ENCODE peak calls at places on chromosome 9, in six cellular contexts. N is nephron progenitor cell, M is mammary epithelial cell, T is breast epithelium, W is astrocyte of the spinal cord, A is foreskin fibroblast. I is an unnamed sample.

GRCh38 chr9:132004323-132004722 is 75.3 kb downstream of the MED27 start:
- DNase-seq in N (no peak), M (no peak), T (no peak), W (no peak), A (no peak), I (no peak)

GRCh38 chr9:72554221-72554641 is 32.8 kb downstream of the TMC1 start:
- DNase-seq in N (no peak), M (no peak), T (no peak), W (peak), A (peak), I (no peak)

GRCh38 chr9:76116913-76117312 is 226.4 kb downstream of the PCSK5 start:
- DNase-seq in N (no peak), M (peak), T (no peak), W (no peak), A (no peak), I (peak)

GRCh38 chr9:110641350-110641749 is 27.2 kb upstream of the MUSK start:
- DNase-seq in N (no peak), M (no peak), T (no peak), W (no peak), A (peak), I (peak)

GRCh38 chr9:4235951-4236804 is 63.7 kb downstream of the GLIS3 start:
- DNase-seq in N (no peak), M (peak), T (no peak), W (peak), A (no peak), I (peak)

GRCh38 chr9:33184947-33185346 is 17.8 kb upstream of the B4GALT1 start:
- DNase-seq in N (no peak), M (no peak), T (no peak), W (no peak), A (no peak), I (peak)

GRCh38 chr9:76151267-76151666 is 243.0 kb downstream of the RFK start:
- DNase-seq in N (no peak), M (no peak), T (no peak), W (no peak), A (no peak), I (no peak)

GRCh38 chr9:121711281-121711680 is 59.8 kb downstream of the DAB2IP start:
- DNase-seq in N (no peak), M (no peak), T (no peak), W (no peak), A (no peak), I (no peak)

GRCh38 chr9:128588581-128589233 is 36.3 kb downstream of the SPTAN1 start:
- DNase-seq in N (no peak), M (no peak), T (no peak), W (no peak), A (no peak), I (no peak)

GRCh38 chr9:107060026-107060425 is 197.1 kb downstream of the ZNF462 start:
- DNase-seq in N (no peak), M (no peak), T (no peak), W (no peak), A (no peak), I (no peak)

GRCh38 chr9:116008278-116008677 is 145.3 kb upstream of the PAPPA start:
- DNase-seq in N (no peak), M (peak), T (no peak), W (peak), A (peak), I (peak)

GRCh38 chr9:2818486-2819121 is 25.3 kb downstream of the PUM3 start:
- DNase-seq in N (no peak), M (no peak), T (no peak), W (no peak), A (no peak), I (no peak)

GRCh38 chr9:133455936-133456335 is 3.8 kb upstream of the CACFD1 start:
- DNase-seq in N (no peak), M (no peak), T (no peak), W (no peak), A (no peak), I (no peak)

GRCh38 chr9:14350766-14351165 is 36.8 kb upstream of the NFIB start:
- DNase-seq in N (no peak), M (peak), T (no peak), W (no peak), A (no peak), I (no peak)

GRCh38 chr9:15277400-15278137 is 29.4 kb downstream of the TTC39B start:
- DNase-seq in N (no peak), M (peak), T (no peak), W (peak), A (no peak), I (peak)

GRCh38 chr9:34049630-34050384 is 1.1 kb upstream of the UBAP2 start:
- DNase-seq in N (no peak), M (peak), T (no peak), W (no peak), A (no peak), I (no peak)

GRCh38 chr9:111065414-111065813 is 27.1 kb upstream of the LPAR1 start:
- DNase-seq in N (no peak), M (no peak), T (no peak), W (no peak), A (no peak), I (no peak)

GRCh38 chr9:134321957-134322741 is 4.1 kb upstream of the RXRA start:
- DNase-seq in N (no peak), M (no peak), T (no peak), W (no peak), A (no peak), I (no peak)

GRCh38 chr9:108412755-108413154 is 443.0 kb downstream of the ACTL7B start:
- DNase-seq in N (no peak), M (peak), T (no peak), W (no peak), A (no peak), I (peak)

GRCh38 chr9:130942084-130942483 is 3.0 kb upstream of the FIBCD1 start:
- DNase-seq in N (no peak), M (no peak), T (no peak), W (no peak), A (no peak), I (no peak)

DNA sequence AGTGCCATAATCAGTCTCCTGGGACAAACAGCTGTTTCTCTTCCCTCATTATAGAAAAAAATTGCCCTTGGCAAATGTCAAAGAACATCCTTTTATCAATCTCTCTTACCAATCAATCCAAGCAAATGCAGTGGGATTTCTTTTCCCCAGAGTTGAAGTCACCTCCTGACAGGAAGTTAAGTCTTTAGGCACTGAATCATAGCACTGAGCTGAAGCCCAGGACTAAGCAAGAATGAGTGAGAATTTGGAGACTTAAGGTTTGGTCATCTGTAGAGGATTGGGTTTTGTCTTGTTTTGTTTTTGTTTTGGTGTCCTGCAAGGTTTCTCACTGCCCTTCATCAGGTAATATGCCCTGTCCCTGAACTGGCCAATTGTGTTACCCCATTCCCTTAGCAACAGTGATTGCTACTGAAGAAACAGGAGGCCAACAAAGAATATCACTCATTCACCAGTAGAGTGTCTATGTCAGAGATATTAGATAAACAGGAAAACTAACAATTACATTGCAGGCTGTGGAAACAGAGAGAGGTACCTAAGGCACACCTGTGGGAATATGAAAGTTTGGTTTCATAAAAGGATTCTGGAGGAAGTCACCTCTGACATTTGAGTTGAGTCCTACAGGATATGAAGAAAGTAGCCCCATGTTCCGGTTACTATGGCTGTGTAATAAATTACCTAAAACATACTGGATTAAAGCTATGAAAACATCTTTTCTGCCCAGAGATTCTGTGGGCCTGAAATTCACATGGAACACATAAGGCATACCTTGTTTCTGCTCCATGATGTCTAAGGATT is 4.5 kb upstream of the FXN start:
- DNase-seq in N (no peak), M (peak), T (no peak), W (no peak), A (peak), I (peak)
- TF ChIP-seq CTCF in N (no peak), M (no peak), T (no peak), W (no peak), A (no peak), I (no peak)

GRCh38 chr9:1100945-1101344 is 50.8 kb downstream of the DMRT2 start:
- DNase-seq in N (peak), M (peak), T (no peak), W (peak), A (peak), I (peak)
- TF ChIP-seq CTCF in N (peak), M (no peak), T (peak), W (peak), A (peak), I (peak)

DNA sequence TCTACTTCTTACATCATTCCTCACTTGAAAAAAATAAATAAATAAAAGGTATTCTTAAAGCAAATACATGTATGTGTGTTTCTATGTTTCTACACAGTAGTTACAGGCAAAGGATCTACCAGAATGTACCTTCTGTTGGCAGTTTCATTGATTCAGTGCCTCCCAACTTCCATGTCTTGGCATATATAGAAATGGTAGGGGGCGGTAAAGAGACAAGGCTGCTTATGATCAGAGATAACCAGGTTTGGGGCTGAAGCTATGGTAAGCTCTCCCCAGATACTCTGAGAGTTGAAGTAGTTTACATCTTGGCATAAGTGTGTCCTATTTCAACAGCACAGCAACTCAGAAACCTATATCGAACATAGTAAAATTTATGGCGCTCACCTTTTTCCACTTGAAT is 1075.4 kb upstream of the C9orf72 start:
- DNase-seq in N (no peak), M (no peak), T (no peak), W (no peak), A (no peak), I (peak)
- TF ChIP-seq CTCF in N (no peak), M (peak), T (no peak), W (peak), A (no peak), I (peak)

GRCh38 chr9:93592389-93593021 is 16.1 kb downstream of the PHF2 start:
- DNase-seq in N (no peak), M (no peak), T (peak), W (peak), A (no peak), I (no peak)
- TF ChIP-seq CTCF in N (no peak), M (no peak), T (no peak), W (peak), A (peak), I (peak)